ENCODE peak calls at places on chromosomes 3 and 15, in four cellular contexts. One of them, this sample, is unnamed.

GRCh38 chr15:99371180-99372103 is 120.2 kb downstream of the LRRC28 start:
- DNase-seq in HEK293T: no peak
- DNase-seq in HepG2: no peak
- DNase-seq in H1: no peak
- DNase-seq in this sample: no peak

GRCh38 chr3:162161595-162161994 is 665.0 kb downstream of the OTOL1 start:
- DNase-seq in H1: no peak
- DNase-seq in HepG2: no peak
- DNase-seq in HEK293T: no peak
- DNase-seq in this sample: no peak

GRCh38 chr15:42582569-42583235 is 7.3 kb downstream of the STARD9 start:
- DNase-seq in HEK293T: no peak
- DNase-seq in H1: no peak
- DNase-seq in HepG2: no peak
- DNase-seq in this sample: no peak

GRCh38 chr3:63167113-63167512 is 111.0 kb upstream of the SYNPR start:
- DNase-seq in HEK293T: no peak
- DNase-seq in H1: no peak
- DNase-seq in HepG2: no peak
- DNase-seq in this sample: peak; percentile 11

GRCh38 chr15:49265911-49266310 is 95.9 kb downstream of the GALK2 start:
- DNase-seq in HEK293T: no peak
- DNase-seq in HepG2: no peak
- DNase-seq in H1: no peak
- DNase-seq in this sample: no peak

GRCh38 chr15:60315878-60316277 is 81.9 kb downstream of the ANXA2 start:
- DNase-seq in HEK293T: no peak
- DNase-seq in H1: no peak
- DNase-seq in HepG2: no peak
- DNase-seq in this sample: no peak

GRCh38 chr3:165192610-165193192 is 3.5 kb downstream of the SLITRK3 start:
- DNase-seq in HepG2: no peak
- DNase-seq in HEK293T: peak; percentile 12
- DNase-seq in H1: peak; percentile 59
- DNase-seq in this sample: peak; percentile 87

GRCh38 chr3:58260261-58260731 is 22.7 kb downstream of the ABHD6 start:
- DNase-seq in H1: no peak
- DNase-seq in HepG2: no peak
- DNase-seq in HEK293T: no peak
- DNase-seq in this sample: no peak

GRCh38 chr15:22942877-22943276 is 37.3 kb downstream of the CYFIP1 start:
- DNase-seq in HepG2: no peak
- DNase-seq in HEK293T: no peak
- DNase-seq in H1: no peak
- DNase-seq in this sample: no peak

GRCh38 chr3:66253790-66254620 is 33.2 kb downstream of the SLC25A26 start:
- DNase-seq in H1: no peak
- DNase-seq in HepG2: peak; percentile 23
- DNase-seq in HEK293T: peak; percentile 14
- DNase-seq in this sample: peak; percentile 15

GRCh38 chr3:39398700-39399099 is 7.8 kb upstream of the RPSA start:
- DNase-seq in HepG2: no peak
- DNase-seq in HEK293T: no peak
- DNase-seq in H1: no peak
- DNase-seq in this sample: no peak

GRCh38 chr15:100001405-100001804 is 268.2 kb upstream of the LYSMD4 start:
- DNase-seq in H1: no peak
- DNase-seq in HEK293T: no peak
- DNase-seq in HepG2: no peak
- DNase-seq in this sample: no peak

GRCh38 chr3:127951276-127951675 is 36.2 kb downstream of the KBTBD12 start:
- DNase-seq in H1: no peak
- DNase-seq in HEK293T: no peak
- DNase-seq in HepG2: no peak
- DNase-seq in this sample: no peak

GRCh38 chr3:12886106-12886679 is 44.8 kb upstream of the RPL32 start:
- DNase-seq in H1: no peak
- DNase-seq in HepG2: no peak
- DNase-seq in HEK293T: no peak
- DNase-seq in this sample: no peak

GRCh38 chr3:168002786-168003368 is 92.8 kb downstream of the GOLIM4 start:
- DNase-seq in HepG2: no peak
- DNase-seq in H1: no peak
- DNase-seq in HEK293T: no peak
- DNase-seq in this sample: no peak

GRCh38 chr3:165728924-165729323 is 108.3 kb downstream of the BCHE start:
- DNase-seq in H1: no peak
- DNase-seq in HEK293T: no peak
- DNase-seq in HepG2: no peak
- DNase-seq in this sample: no peak

GRCh38 chr3:194265505-194265892 is 85.6 kb downstream of the CPN2 start:
- DNase-seq in H1: no peak
- DNase-seq in HEK293T: no peak
- DNase-seq in HepG2: no peak
- DNase-seq in this sample: no peak

GRCh38 chr3:141056716-141057115 is 5.6 kb downstream of the SPSB4 start:
- DNase-seq in HepG2: no peak
- DNase-seq in HEK293T: no peak
- DNase-seq in H1: no peak
- DNase-seq in this sample: no peak

GRCh38 chr15:68635142-68635541 is 56.3 kb downstream of the CORO2B start:
- DNase-seq in HepG2: no peak
- DNase-seq in HEK293T: no peak
- DNase-seq in H1: no peak
- DNase-seq in this sample: no peak

GRCh38 chr15:72782274-72782992 is 1.1 kb downstream of the ADPGK start:
- DNase-seq in H1: no peak
- DNase-seq in HEK293T: no peak
- DNase-seq in HepG2: no peak
- DNase-seq in this sample: no peak

GRCh38 chr3:33915796-33916589 is 117.6 kb downstream of the PDCD6IP start:
- DNase-seq in HEK293T: no peak
- DNase-seq in HepG2: peak; percentile 3
- DNase-seq in H1: peak; percentile 5
- DNase-seq in this sample: no peak

DNA sequence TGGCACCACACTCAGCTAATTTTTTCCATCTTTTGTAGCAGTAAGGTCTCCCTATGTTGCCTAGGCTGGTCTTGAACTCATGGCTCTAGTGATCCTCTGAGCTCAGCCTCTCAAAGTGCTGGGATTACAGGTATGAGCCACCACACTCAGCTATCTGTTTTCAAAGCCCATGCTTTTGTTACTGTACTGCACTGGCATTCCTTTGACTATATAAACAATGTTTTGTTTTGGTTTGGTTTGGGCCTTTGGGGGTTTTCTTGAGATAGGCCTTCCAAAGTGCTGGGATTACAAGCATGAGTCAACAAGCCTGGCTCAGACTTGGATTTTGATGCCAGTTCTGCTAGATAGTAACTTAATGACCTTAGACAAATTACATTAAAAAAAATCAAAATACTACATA is 89.7 kb upstream of the GK5 start:
- DNase-seq in HepG2: peak; percentile 34
- DNase-seq in HEK293T: no peak
- DNase-seq in H1: no peak
- DNase-seq in this sample: no peak
- TF ChIP-seq SUZ12 in HepG2: no peak
- TF ChIP-seq SUZ12 in HEK293T: no peak
- TF ChIP-seq SUZ12 in H1: no peak
- TF ChIP-seq SUZ12 in this sample: no peak

GRCh38 chr3:107370902-107371301 is 6.3 kb upstream of the CCDC54 start:
- DNase-seq in HEK293T: peak; percentile 15
- DNase-seq in HepG2: no peak
- DNase-seq in H1: no peak
- DNase-seq in this sample: no peak

GRCh38 chr3:107372506-107372905 is 4.7 kb upstream of the CCDC54 start:
- DNase-seq in HepG2: no peak
- DNase-seq in H1: no peak
- DNase-seq in HEK293T: no peak
- DNase-seq in this sample: no peak

GRCh38 chr3:107377151-107377550 is at the start of gene CCDC54:
- DNase-seq in HEK293T: no peak
- DNase-seq in H1: no peak
- DNase-seq in HepG2: no peak
- DNase-seq in this sample: no peak

GRCh38 chr3:107373896-107374295 is 3.3 kb upstream of the CCDC54 start:
- DNase-seq in HepG2: no peak
- DNase-seq in H1: no peak
- DNase-seq in HEK293T: no peak
- DNase-seq in this sample: no peak

GRCh38 chr3:107375682-107376081 is 1.6 kb upstream of the CCDC54 start:
- DNase-seq in H1: no peak
- DNase-seq in HepG2: no peak
- DNase-seq in HEK293T: no peak
- DNase-seq in this sample: no peak
- TF ChIP-seq SUZ12 in H1: no peak
- TF ChIP-seq SUZ12 in HepG2: no peak
- TF ChIP-seq SUZ12 in HEK293T: no peak
- TF ChIP-seq SUZ12 in this sample: no peak

GRCh38 chr3:121482651-121483050 is 63.1 kb downstream of the POLQ start:
- DNase-seq in H1: no peak
- DNase-seq in HepG2: no peak
- DNase-seq in HEK293T: no peak
- DNase-seq in this sample: no peak
- TF ChIP-seq SUZ12 in H1: no peak
- TF ChIP-seq SUZ12 in HepG2: no peak
- TF ChIP-seq SUZ12 in HEK293T: no peak
- TF ChIP-seq SUZ12 in this sample: no peak

GRCh38 chr15:34853001-34853758 is 57.8 kb upstream of the ACTC1 start:
- DNase-seq in HEK293T: no peak
- DNase-seq in HepG2: no peak
- DNase-seq in H1: no peak
- DNase-seq in this sample: no peak

GRCh38 chr15:34851007-34851406 is 55.7 kb upstream of the ACTC1 start:
- DNase-seq in H1: no peak
- DNase-seq in HepG2: no peak
- DNase-seq in HEK293T: no peak
- DNase-seq in this sample: no peak

GRCh38 chr15:34855893-34856292 is 60.5 kb upstream of the ACTC1 start:
- DNase-seq in H1: no peak
- DNase-seq in HepG2: no peak
- DNase-seq in HEK293T: no peak
- DNase-seq in this sample: no peak

GRCh38 chr15:34851751-34852150 is 56.4 kb upstream of the ACTC1 start:
- DNase-seq in HEK293T: no peak
- DNase-seq in HepG2: no peak
- DNase-seq in H1: no peak
- DNase-seq in this sample: no peak

GRCh38 chr15:34855397-34855796 is 60.0 kb upstream of the ACTC1 start:
- DNase-seq in HepG2: no peak
- DNase-seq in H1: no peak
- DNase-seq in HEK293T: no peak
- DNase-seq in this sample: no peak
- TF ChIP-seq SUZ12 in HepG2: no peak
- TF ChIP-seq SUZ12 in H1: no peak
- TF ChIP-seq SUZ12 in HEK293T: no peak
- TF ChIP-seq SUZ12 in this sample: no peak

GRCh38 chr3:122299872-122300460 is 25.1 kb upstream of the CSTA start:
- DNase-seq in HepG2: peak; percentile 33
- DNase-seq in HEK293T: peak; percentile 17
- DNase-seq in H1: peak; percentile 5
- DNase-seq in this sample: peak; percentile 22
- TF ChIP-seq SUZ12 in HepG2: no peak
- TF ChIP-seq SUZ12 in HEK293T: no peak
- TF ChIP-seq SUZ12 in H1: no peak
- TF ChIP-seq SUZ12 in this sample: no peak